ENCODE peak calls at places on chromosomes 4 and X, in nine cellular contexts. V is tibial artery; T is GM20000; E is NCI-H2081; Q is activated CD4-positive, CD25-positive, alpha-beta regulatory T cell; M is HS-5; B is stimulated activated CD4-positive, alpha-beta T cell treated with anti-CD3 and anti-CD28 coated beads, Interleukin-2, amount 100 ng/mL, for 48 hours; C is DMS 273 treated with DMSO at 0.1 percent for 48 hours; K is omental fat pad. F is an unnamed sample.

GRCh38 chr4:128471576-128471975 is 184.0 kb upstream of the PGRMC2 start:
- DNase-seq in C (no peak), T (no peak), E (no peak), V (no peak), M (no peak), Q (no peak), B (no peak), K (no peak), F (no peak)

GRCh38 chrX:153886915-153887314 is 942 bp upstream of the L1CAM start:
- DNase-seq in K (no peak), B (no peak), Q (no peak), C (no peak), V (no peak), T (no peak), E (no peak), M (no peak), F (no peak)

GRCh38 chrX:43741843-43742573 is 85.9 kb downstream of the MAOA start:
- DNase-seq in T (no peak), Q (no peak), M (no peak), K (no peak), E (no peak), B (no peak), C (no peak), V (no peak), F (no peak)

GRCh38 chr4:148926861-148927260 is 484.6 kb upstream of the NR3C2 start:
- DNase-seq in M (peak), K (no peak), Q (no peak), C (no peak), T (no peak), V (no peak), B (no peak), E (no peak), F (no peak)

GRCh38 chr4:139530833-139531427 is 25.1 kb downstream of the SETD7 start:
- DNase-seq in B (peak), E (peak), Q (peak), K (peak), T (peak), C (no peak), V (no peak), M (no peak), F (peak)

GRCh38 chr4:188053302-188053701 is 56.1 kb downstream of the TRIML2 start:
- DNase-seq in B (no peak), M (no peak), V (no peak), C (no peak), Q (no peak), E (no peak), T (no peak), K (no peak), F (no peak)

GRCh38 chrX:14064632-14065432 is 35.1 kb upstream of the GEMIN8 start:
- DNase-seq in B (no peak), M (no peak), C (no peak), T (no peak), E (no peak), Q (no peak), K (no peak), V (no peak), F (no peak)

GRCh38 chr4:12716896-12717295 is 767.2 kb downstream of the RAB28 start:
- DNase-seq in E (no peak), B (no peak), C (no peak), T (no peak), M (no peak), V (no peak), Q (no peak), K (no peak), F (no peak)